ENCODE peak calls at places on chromosomes 4 and X, in six cellular contexts. J, S, H, T, X and Q are unnamed samples.

GRCh38 chr4:147591048-147591577 is 26.1 kb upstream of the TMEM184C start:
- DNase-seq in H (no peak), J (no peak), T (no peak), X (no peak), S (no peak), Q (no peak)

GRCh38 chr4:161419822-161420221 is 744.0 kb downstream of the FSTL5 start:
- DNase-seq in H (no peak), S (peak), X (no peak), J (no peak), T (peak), Q (no peak)

GRCh38 chrX:15781964-15782711 is 8.1 kb upstream of the ZRSR2 start:
- DNase-seq in S (no peak), X (no peak), J (no peak), H (no peak), T (no peak), Q (no peak)

GRCh38 chr4:168335621-168336020 is 17.1 kb upstream of the DDX60 start:
- DNase-seq in T (no peak), X (no peak), H (no peak), J (peak), S (no peak), Q (no peak)

GRCh38 chr4:159178147-159178541 is 75.3 kb downstream of the RAPGEF2 start:
- DNase-seq in H (no peak), J (no peak), T (no peak), X (no peak), S (no peak), Q (no peak)

GRCh38 chr4:6008092-6008551 is 10.1 kb downstream of the C4orf50 start:
- DNase-seq in J (peak), T (peak), S (no peak), X (no peak), H (no peak), Q (no peak)

GRCh38 chrX:104288961-104289360 is 34.2 kb upstream of the ESX1 start:
- DNase-seq in X (no peak), H (no peak), J (no peak), T (no peak), S (no peak), Q (no peak)

GRCh38 chr4:182264139-182264752 is 21.0 kb downstream of the TENM3 start:
- DNase-seq in J (no peak), T (no peak), S (no peak), X (no peak), H (no peak), Q (no peak)

GRCh38 chr4:77007358-77008230 is 58.0 kb downstream of the SEPTIN11 start:
- DNase-seq in S (peak), X (no peak), H (no peak), J (no peak), T (no peak), Q (peak)

GRCh38 chr4:141140271-141141205 is 7.3 kb upstream of the RNF150 start:
- DNase-seq in T (no peak), J (no peak), X (no peak), H (no peak), S (no peak), Q (no peak)

GRCh38 chr4:88177981-88178632 is 19.7 kb upstream of the ABCG2 start:
- DNase-seq in H (no peak), X (no peak), S (peak), J (peak), T (peak), Q (no peak)

GRCh38 chr4:125368684-125369083 is 53.9 kb downstream of the FAT4 start:
- DNase-seq in T (no peak), H (no peak), X (no peak), J (no peak), S (peak), Q (no peak)

GRCh38 chr4:159229164-159229563 is 126.3 kb downstream of the RAPGEF2 start:
- DNase-seq in X (no peak), S (peak), H (no peak), J (peak), T (peak), Q (no peak)

GRCh38 chr4:113708250-113708649 is 53.3 kb downstream of the CAMK2D start:
- DNase-seq in X (no peak), T (no peak), S (no peak), J (no peak), H (no peak), Q (no peak)

GRCh38 chr4:168562021-168562691 is 65.3 kb downstream of the PALLD start:
- DNase-seq in X (no peak), S (peak), T (no peak), H (no peak), J (no peak), Q (no peak)

GRCh38 chrX:21151051-21151450 is 223.2 kb upstream of the CNKSR2 start:
- DNase-seq in H (no peak), T (no peak), J (no peak), X (no peak), S (no peak), Q (no peak)

GRCh38 chr4:124277691-124278090 is 434.8 kb downstream of the ANKRD50 start:
- DNase-seq in J (no peak), T (no peak), H (no peak), S (no peak), X (no peak), Q (no peak)

GRCh38 chr4:128660361-128660964 is 149.0 kb upstream of the JADE1 start:
- DNase-seq in X (no peak), J (no peak), T (no peak), H (no peak), S (no peak), Q (peak)

GRCh38 chr4:140884431-140885058 is 128.4 kb upstream of the TBC1D9 start:
- DNase-seq in H (peak), X (no peak), S (peak), T (peak), J (peak), Q (no peak)

GRCh38 chr4:172927096-172927495 is 241.5 kb upstream of the GALNT7 start:
- DNase-seq in T (no peak), X (no peak), S (peak), J (no peak), H (no peak), Q (no peak)

GRCh38 chrX:17036172-17036961 is 89.9 kb downstream of the REPS2 start:
- DNase-seq in X (no peak), S (peak), H (no peak), J (no peak), T (no peak), Q (no peak)

GRCh38 chrX:40504801-40505605 is 75.8 kb upstream of the ATP6AP2 start:
- DNase-seq in J (no peak), H (no peak), X (no peak), T (no peak), S (no peak), Q (no peak)

GRCh38 chr4:123444298-123444731 is 47.7 kb downstream of the SPRY1 start:
- DNase-seq in S (peak), T (peak), X (no peak), H (peak), J (peak), Q (no peak)

GRCh38 chr4:147822128-147822527 is 90.2 kb downstream of the ARHGAP10 start:
- DNase-seq in X (peak), H (peak), J (peak), S (peak), T (no peak), Q (peak)

GRCh38 chrX:153739754-153740486 is 15.3 kb downstream of the ABCD1 start:
- DNase-seq in T (no peak), X (no peak), H (no peak), S (no peak), J (no peak), Q (no peak)

GRCh38 chr4:110970642-110971041 is 347.8 kb upstream of the PITX2 start:
- DNase-seq in S (peak), J (peak), H (peak), X (no peak), T (peak), Q (no peak)

GRCh38 chrX:136251042-136251991 is at the start of gene MAP7D3:
- DNase-seq in H (peak), J (peak), T (peak), X (peak), S (peak), Q (no peak)

GRCh38 chr4:12144051-12144450 is 715.4 kb upstream of the HS3ST1 start:
- DNase-seq in X (no peak), J (no peak), S (no peak), H (no peak), T (no peak), Q (no peak)

GRCh38 chrX:154981116-154981411 is 41.5 kb downstream of the F8 start:
- DNase-seq in H (no peak), S (no peak), X (no peak), T (no peak), J (no peak), Q (no peak)

GRCh38 chrX:130108647-130109428 is 1.5 kb downstream of the ELF4 start:
- DNase-seq in T (no peak), H (peak), X (no peak), S (no peak), J (no peak), Q (no peak)

GRCh38 chrX:134460861-134461218 is 875 bp downstream of the HPRT1 start:
- DNase-seq in T (no peak), J (peak), H (no peak), X (no peak), S (peak), Q (no peak)

GRCh38 chrX:153933751-153934472 is 925 bp downstream of the NAA10 start:
- DNase-seq in H (no peak), J (no peak), X (no peak), S (no peak), T (no peak), Q (no peak)

GRCh38 chrX:55011294-55011693 is 11.1 kb downstream of the APEX2 start:
- DNase-seq in H (no peak), J (no peak), S (no peak), T (no peak), X (no peak), Q (no peak)

GRCh38 chr4:65669008-65669971 is 999 bp downstream of the EPHA5 start:
- DNase-seq in S (no peak), T (peak), X (peak), H (no peak), J (peak), Q (no peak)

GRCh38 chr4:110198472-110199419 is at the start of gene ELOVL6:
- DNase-seq in X (peak), T (peak), J (peak), H (peak), S (peak), Q (peak)

GRCh38 chrX:116292183-116292582 is 121.6 kb downstream of the AGTR2 start:
- DNase-seq in J (no peak), H (no peak), X (no peak), S (no peak), T (no peak), Q (no peak)

GRCh38 chr4:154417358-154417673 is 74.3 kb downstream of the DCHS2 start:
- DNase-seq in J (no peak), T (no peak), H (no peak), S (peak), X (no peak), Q (no peak)
- H3K4me3 ChIP-seq in J (peak), T (peak), H (no peak), S (no peak), X (peak), Q (peak)

DNA sequence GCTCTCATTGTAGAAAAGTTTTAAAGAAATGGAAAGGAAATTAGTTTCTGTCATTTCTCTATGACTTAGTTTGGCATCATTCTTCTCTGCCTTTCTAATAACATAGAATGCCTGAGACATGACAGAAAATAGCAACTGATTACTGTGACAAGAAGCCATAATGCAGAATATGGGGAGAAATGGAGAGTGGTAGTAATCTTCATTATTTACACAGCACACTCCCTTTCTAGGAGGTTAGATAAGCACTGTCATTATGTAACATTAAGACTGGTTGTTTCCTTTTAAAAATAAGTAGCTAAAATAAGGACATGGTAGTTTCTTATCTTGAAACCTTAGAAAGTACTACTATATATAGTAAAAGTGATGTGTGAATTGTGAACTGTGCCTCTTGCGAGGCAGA is 1227.9 kb upstream of the PABPC4L start:
- DNase-seq in J (no peak), H (no peak), X (no peak), T (no peak), S (no peak), Q (no peak)
- H3K4me3 ChIP-seq in J (no peak), H (no peak), X (no peak), T (no peak), S (no peak), Q (no peak)

GRCh38 chrX:19888419-19888879 is 1.0 kb upstream of the SH3KBP1 start:
- DNase-seq in H (no peak), X (no peak), J (peak), T (peak), S (peak), Q (no peak)

GRCh38 chrX:19886375-19886774 is 1.0 kb downstream of the SH3KBP1 start:
- DNase-seq in S (no peak), X (no peak), T (peak), J (no peak), H (no peak), Q (no peak)

GRCh38 chrX:19883878-19884277 is 3.5 kb downstream of the SH3KBP1 start:
- DNase-seq in J (no peak), H (no peak), T (no peak), S (no peak), X (no peak), Q (no peak)

GRCh38 chrX:19886888-19887531 is 390 bp downstream of the SH3KBP1 start:
- DNase-seq in J (peak), H (peak), T (peak), S (no peak), X (peak), Q (no peak)

DNA sequence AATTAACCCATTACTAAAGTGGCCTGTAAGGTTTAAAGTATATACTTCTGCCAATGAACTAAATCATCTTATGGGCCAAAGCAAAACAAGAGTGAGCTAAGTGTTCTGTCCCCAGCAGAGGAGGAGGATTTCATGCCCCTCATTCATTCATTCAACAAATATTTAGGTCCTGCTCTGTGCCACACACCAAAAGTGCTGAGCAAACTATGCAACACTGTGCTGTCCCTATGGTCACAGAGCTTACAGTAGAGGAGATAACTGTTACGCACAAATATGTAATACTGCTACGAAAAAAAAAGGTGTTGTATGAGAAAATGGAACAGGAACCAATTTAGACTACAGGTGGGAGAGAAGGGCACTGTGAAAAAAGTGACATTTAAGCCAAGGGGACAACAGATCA is 1.7 kb downstream of the SH3KBP1 start:
- DNase-seq in H (no peak), S (no peak), X (no peak), J (no peak), T (no peak), Q (no peak)
- H3K4me3 ChIP-seq in H (peak), S (no peak), X (no peak), J (no peak), T (no peak), Q (no peak)

GRCh38 chr4:108049406-108049805 is 59.7 kb downstream of the HADH start:
- DNase-seq in S (no peak), H (no peak), T (no peak), J (no peak), X (no peak), Q (no peak)
- H3K4me3 ChIP-seq in S (no peak), H (no peak), T (no peak), J (no peak), X (no peak), Q (no peak)

GRCh38 chr4:26110493-26110892 is 196.5 kb downstream of the SMIM20 start:
- DNase-seq in H (no peak), S (no peak), X (no peak), J (no peak), T (no peak), Q (no peak)

GRCh38 chr4:26116057-26116456 is 202.0 kb downstream of the SMIM20 start:
- DNase-seq in T (no peak), H (no peak), S (no peak), X (no peak), J (peak), Q (no peak)

GRCh38 chr4:26108024-26108423 is 194.0 kb downstream of the SMIM20 start:
- DNase-seq in H (no peak), X (no peak), J (no peak), T (no peak), S (no peak), Q (no peak)

DNA sequence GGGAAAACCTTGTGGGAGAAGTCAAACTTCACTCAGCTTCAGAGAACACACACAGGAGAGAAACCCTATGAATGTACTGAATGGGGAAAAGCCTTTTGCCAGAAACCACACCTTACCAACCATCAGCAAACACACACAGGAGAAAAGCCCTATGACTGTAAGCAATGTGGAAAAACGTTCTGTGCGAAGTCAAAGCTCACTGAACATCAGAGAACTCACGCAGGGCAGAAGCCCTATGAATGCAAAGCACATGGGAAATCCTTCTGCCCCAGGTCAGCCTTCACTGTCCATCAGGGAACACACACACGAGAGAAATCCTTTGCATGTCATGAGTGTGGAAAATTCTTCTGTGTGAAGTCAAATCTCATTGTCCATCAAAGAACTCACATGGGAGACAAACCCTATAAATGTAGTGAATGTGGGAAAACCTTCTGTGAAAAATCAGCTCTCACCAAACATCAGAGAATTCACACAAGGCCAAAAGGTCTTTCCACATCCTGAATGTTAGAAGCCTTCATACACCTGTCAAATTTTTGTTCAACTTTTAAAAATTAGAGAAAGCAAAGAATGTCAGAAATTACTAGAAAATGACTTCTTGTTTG is 199.4 kb downstream of the SMIM20 start:
- DNase-seq in J (no peak), S (no peak), T (no peak), H (no peak), X (no peak), Q (no peak)
- H3K4me3 ChIP-seq in J (no peak), S (no peak), T (no peak), H (no peak), X (no peak), Q (no peak)

GRCh38 chr4:64417974-64418373 is 8.7 kb upstream of the TECRL start:
- DNase-seq in H (no peak), X (no peak), T (peak), S (peak), J (no peak), Q (no peak)
- H3K4me3 ChIP-seq in H (no peak), X (no peak), T (no peak), S (no peak), J (no peak), Q (no peak)

GRCh38 chr4:83362492-83363329 is 28.1 kb upstream of the HPSE start:
- DNase-seq in H (no peak), X (no peak), J (no peak), S (peak), T (no peak), Q (no peak)
- H3K4me3 ChIP-seq in H (no peak), X (no peak), J (no peak), S (no peak), T (no peak), Q (no peak)

GRCh38 chrX:38679695-38680094 is 118.4 kb downstream of the TSPAN7 start:
- DNase-seq in J (no peak), S (no peak), T (no peak), X (no peak), H (no peak), Q (no peak)

GRCh38 chrX:38672646-38673045 is 111.3 kb downstream of the TSPAN7 start:
- DNase-seq in J (no peak), X (no peak), S (no peak), H (no peak), T (no peak), Q (no peak)

GRCh38 chrX:38678217-38678616 is 116.9 kb downstream of the TSPAN7 start:
- DNase-seq in S (no peak), T (no peak), J (no peak), H (no peak), X (no peak), Q (no peak)

DNA sequence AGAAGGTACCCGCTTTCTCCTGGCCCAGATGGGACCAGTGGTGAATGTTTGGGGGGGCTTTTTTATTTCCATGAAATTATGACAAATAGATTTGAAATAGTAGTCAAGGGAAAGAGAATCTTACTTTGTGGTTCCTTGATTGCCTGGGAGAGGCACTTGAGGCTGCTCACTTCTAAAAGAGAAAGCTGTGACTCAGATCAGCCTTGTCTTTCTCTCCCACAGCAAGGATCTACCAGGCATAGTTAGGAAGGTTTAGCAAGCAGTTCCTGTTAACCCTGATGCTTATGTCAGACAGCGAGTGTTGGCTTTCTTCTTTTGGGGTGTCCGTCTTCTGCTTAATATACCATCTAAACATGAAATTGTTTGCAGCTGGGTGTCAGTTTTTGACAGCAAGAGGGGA is 114.5 kb downstream of the TSPAN7 start:
- DNase-seq in H (no peak), J (no peak), S (no peak), T (no peak), X (no peak), Q (no peak)
- H3K4me3 ChIP-seq in H (no peak), J (no peak), S (no peak), T (no peak), X (no peak), Q (no peak)